ENCODE peak calls at places on chromosomes 16 and 17, in six cellular contexts. E is T-helper 2 cell; M is nucleus accumbens; C is HEK293T; H is COR-L47; L is effector CD4-positive, alpha-beta T cell. Z is an unnamed sample.

GRCh38 chr16:24281466-24281865 is 25.3 kb downstream of the CACNG3 start:
- DNase-seq in C (no peak), E (no peak), M (no peak), H (no peak), L (no peak), Z (no peak)

GRCh38 chr17:48522031-48522593 is 8.7 kb downstream of the HOXB1 start:
- DNase-seq in E (no peak), H (peak), M (no peak), L (no peak), C (no peak), Z (peak)

GRCh38 chr16:4087099-4087885 is 28.9 kb downstream of the ADCY9 start:
- DNase-seq in H (no peak), C (no peak), E (no peak), M (no peak), L (no peak), Z (no peak)

GRCh38 chr16:62829615-62830014 is 793.4 kb upstream of the CDH8 start:
- DNase-seq in H (no peak), C (no peak), E (no peak), L (no peak), M (no peak), Z (no peak)

GRCh38 chr17:48429638-48430586 is at the start of gene SKAP1:
- DNase-seq in C (no peak), L (peak), M (no peak), H (no peak), E (peak), Z (no peak)

GRCh38 chr17:69150333-69150732 is 8.6 kb upstream of the ABCA6 start:
- DNase-seq in M (no peak), E (no peak), H (no peak), L (no peak), C (no peak), Z (peak)

GRCh38 chr17:64635647-64636305 is 26.3 kb downstream of the SMURF2 start:
- DNase-seq in L (no peak), H (no peak), E (no peak), C (no peak), M (no peak), Z (peak)

GRCh38 chr16:80058236-80058635 is 457.7 kb upstream of the MAF start:
- DNase-seq in L (no peak), E (no peak), C (no peak), M (no peak), H (no peak), Z (peak)

GRCh38 chr16:10219742-10220141 is 37.5 kb upstream of the GRIN2A start:
- DNase-seq in C (no peak), H (no peak), M (no peak), L (no peak), E (no peak), Z (no peak)

GRCh38 chr16:73319747-73320146 is 271.8 kb upstream of the ZFHX3 start:
- DNase-seq in H (peak), L (no peak), E (no peak), C (no peak), M (no peak), Z (no peak)

GRCh38 chr16:66701061-66701460 is 4.5 kb upstream of the CMTM4 start:
- DNase-seq in E (no peak), C (no peak), M (no peak), H (no peak), L (no peak), Z (peak)

GRCh38 chr17:76593338-76593737 is 7.7 kb upstream of the ST6GALNAC2 start:
- DNase-seq in C (peak), M (no peak), E (no peak), L (no peak), H (peak), Z (no peak)

GRCh38 chr17:33725675-33726271 is 432.7 kb upstream of the ASIC2 start:
- DNase-seq in E (no peak), H (no peak), L (no peak), C (peak), M (no peak), Z (peak)

GRCh38 chr16:22235839-22236745 is 30.0 kb downstream of the EEF2K start:
- DNase-seq in E (no peak), C (no peak), H (no peak), L (no peak), M (no peak), Z (peak)